ENCODE peak calls at places on chromosomes 13 and 19, in ten cellular contexts. One of them, this sample, is unnamed.

GRCh38 chr13:109700176-109700575 is 86.2 kb downstream of the IRS2 start:
- DNase-seq in Caco-2: no peak
- DNase-seq in foreskin keratinocyte: peak
- DNase-seq in BE2C: peak
- DNase-seq in cardiac fibroblast: peak
- DNase-seq in HL-60: peak
- DNase-seq in tibial nerve: peak
- DNase-seq in fibroblast of lung: peak
- DNase-seq in testis: peak
- DNase-seq in AG09319: peak
- DNase-seq in this sample: no peak

GRCh38 chr19:21611659-21612402 is 106.4 kb downstream of the ZNF429 start:
- DNase-seq in testis: no peak
- DNase-seq in tibial nerve: no peak
- DNase-seq in cardiac fibroblast: no peak
- DNase-seq in foreskin keratinocyte: no peak
- DNase-seq in Caco-2: no peak
- DNase-seq in fibroblast of lung: no peak
- DNase-seq in HL-60: no peak
- DNase-seq in BE2C: no peak
- DNase-seq in AG09319: no peak
- DNase-seq in this sample: no peak

GRCh38 chr13:106348032-106348431 is 187.4 kb downstream of the EFNB2 start:
- DNase-seq in fibroblast of lung: peak
- DNase-seq in AG09319: no peak
- DNase-seq in testis: no peak
- DNase-seq in tibial nerve: no peak
- DNase-seq in BE2C: no peak
- DNase-seq in HL-60: no peak
- DNase-seq in cardiac fibroblast: peak
- DNase-seq in Caco-2: no peak
- DNase-seq in foreskin keratinocyte: peak
- DNase-seq in this sample: no peak

GRCh38 chr19:39709026-39709872 is 5.0 kb downstream of the LGALS14 start:
- DNase-seq in Caco-2: no peak
- DNase-seq in tibial nerve: no peak
- DNase-seq in testis: no peak
- DNase-seq in BE2C: no peak
- DNase-seq in cardiac fibroblast: no peak
- DNase-seq in fibroblast of lung: no peak
- DNase-seq in HL-60: no peak
- DNase-seq in foreskin keratinocyte: peak
- DNase-seq in AG09319: no peak
- DNase-seq in this sample: no peak

GRCh38 chr13:66618702-66619101 is 611.4 kb downstream of the PCDH9 start:
- DNase-seq in Caco-2: no peak
- DNase-seq in tibial nerve: no peak
- DNase-seq in BE2C: no peak
- DNase-seq in testis: no peak
- DNase-seq in fibroblast of lung: peak
- DNase-seq in cardiac fibroblast: peak
- DNase-seq in AG09319: no peak
- DNase-seq in HL-60: no peak
- DNase-seq in foreskin keratinocyte: no peak
- DNase-seq in this sample: peak

GRCh38 chr19:52891336-52891735 is 6.1 kb downstream of the ZNF320 start:
- DNase-seq in testis: no peak
- DNase-seq in BE2C: no peak
- DNase-seq in HL-60: no peak
- DNase-seq in AG09319: no peak
- DNase-seq in foreskin keratinocyte: no peak
- DNase-seq in cardiac fibroblast: no peak
- DNase-seq in fibroblast of lung: no peak
- DNase-seq in Caco-2: no peak
- DNase-seq in tibial nerve: no peak
- DNase-seq in this sample: no peak

GRCh38 chr19:30085394-30085793 is 143.4 kb downstream of the URI1 start:
- DNase-seq in Caco-2: no peak
- DNase-seq in AG09319: no peak
- DNase-seq in fibroblast of lung: peak
- DNase-seq in tibial nerve: no peak
- DNase-seq in BE2C: peak
- DNase-seq in cardiac fibroblast: no peak
- DNase-seq in testis: peak
- DNase-seq in HL-60: no peak
- DNase-seq in foreskin keratinocyte: no peak
- DNase-seq in this sample: no peak

GRCh38 chr13:36712785-36713184 is 39.0 kb downstream of the SERTM1 start:
- DNase-seq in tibial nerve: no peak
- DNase-seq in cardiac fibroblast: peak
- DNase-seq in AG09319: peak
- DNase-seq in HL-60: no peak
- DNase-seq in Caco-2: no peak
- DNase-seq in fibroblast of lung: peak
- DNase-seq in BE2C: peak
- DNase-seq in foreskin keratinocyte: no peak
- DNase-seq in testis: peak
- DNase-seq in this sample: no peak

GRCh38 chr13:40639226-40639681 is 27.2 kb downstream of the FOXO1 start:
- DNase-seq in Caco-2: no peak
- DNase-seq in BE2C: no peak
- DNase-seq in AG09319: no peak
- DNase-seq in HL-60: no peak
- DNase-seq in foreskin keratinocyte: no peak
- DNase-seq in testis: no peak
- DNase-seq in tibial nerve: no peak
- DNase-seq in fibroblast of lung: no peak
- DNase-seq in cardiac fibroblast: peak
- DNase-seq in this sample: no peak

GRCh38 chr13:97254809-97255208 is 32.7 kb downstream of the MBNL2 start:
- DNase-seq in HL-60: no peak
- DNase-seq in BE2C: no peak
- DNase-seq in cardiac fibroblast: no peak
- DNase-seq in tibial nerve: no peak
- DNase-seq in Caco-2: no peak
- DNase-seq in foreskin keratinocyte: peak
- DNase-seq in testis: no peak
- DNase-seq in fibroblast of lung: peak
- DNase-seq in AG09319: no peak
- DNase-seq in this sample: no peak

GRCh38 chr13:44573790-44574465 is 2.2 kb downstream of the TSC22D1 start:
- DNase-seq in Caco-2: no peak
- DNase-seq in tibial nerve: no peak
- DNase-seq in AG09319: no peak
- DNase-seq in BE2C: peak
- DNase-seq in foreskin keratinocyte: no peak
- DNase-seq in fibroblast of lung: peak
- DNase-seq in HL-60: no peak
- DNase-seq in cardiac fibroblast: peak
- DNase-seq in testis: no peak
- DNase-seq in this sample: no peak

GRCh38 chr13:94674609-94675348 is 37.6 kb downstream of the SOX21 start:
- DNase-seq in HL-60: peak
- DNase-seq in AG09319: peak
- DNase-seq in cardiac fibroblast: peak
- DNase-seq in fibroblast of lung: peak
- DNase-seq in tibial nerve: peak
- DNase-seq in BE2C: peak
- DNase-seq in Caco-2: peak
- DNase-seq in testis: peak
- DNase-seq in foreskin keratinocyte: no peak
- DNase-seq in this sample: peak

GRCh38 chr19:33055718-33056117 is 9.0 kb downstream of the RHPN2 start:
- DNase-seq in HL-60: no peak
- DNase-seq in BE2C: no peak
- DNase-seq in fibroblast of lung: peak
- DNase-seq in tibial nerve: no peak
- DNase-seq in testis: no peak
- DNase-seq in Caco-2: no peak
- DNase-seq in AG09319: no peak
- DNase-seq in foreskin keratinocyte: no peak
- DNase-seq in cardiac fibroblast: peak
- DNase-seq in this sample: no peak

DNA sequence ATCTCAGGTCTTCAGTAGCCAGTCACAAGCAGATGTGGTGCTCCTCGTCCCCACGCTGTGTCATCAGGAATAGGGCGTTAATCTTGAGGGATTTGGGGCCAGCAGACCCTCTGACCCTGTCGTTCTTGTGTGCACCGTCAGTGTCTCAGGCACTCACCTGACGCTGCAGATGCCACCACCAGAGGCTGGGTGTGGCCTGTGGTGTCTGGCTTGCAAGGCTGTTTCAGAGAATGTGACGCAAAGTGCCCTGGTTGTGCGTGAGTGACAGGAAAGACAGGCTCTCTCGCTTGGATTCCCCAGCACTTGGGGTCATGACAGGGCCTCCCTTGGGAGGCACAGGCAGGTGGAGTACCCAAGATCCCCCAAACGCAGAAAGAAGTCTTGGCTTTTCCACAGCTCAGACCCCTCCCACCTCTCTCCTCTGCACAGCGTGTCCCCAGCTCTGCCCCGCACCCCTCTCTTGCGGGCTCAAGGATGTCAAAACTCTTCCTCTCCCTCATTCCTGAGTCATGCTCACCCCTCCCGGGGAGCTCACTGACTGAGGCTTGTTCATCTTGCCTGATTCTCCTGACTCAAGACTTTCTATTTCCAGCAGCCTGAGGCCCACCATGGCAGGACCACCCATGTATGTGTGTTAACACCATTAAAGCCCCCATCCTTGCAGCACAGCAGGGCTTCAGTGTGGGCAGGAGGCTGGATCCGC is 21.0 kb downstream of the DHX34 start:
- DNase-seq in cardiac fibroblast: peak
- DNase-seq in HL-60: peak
- DNase-seq in BE2C: no peak
- DNase-seq in testis: no peak
- DNase-seq in foreskin keratinocyte: no peak
- DNase-seq in tibial nerve: no peak
- DNase-seq in fibroblast of lung: peak
- DNase-seq in Caco-2: no peak
- DNase-seq in AG09319: no peak
- DNase-seq in this sample: no peak
- TF ChIP-seq CTCF in cardiac fibroblast: no peak
- TF ChIP-seq CTCF in HL-60: no peak
- TF ChIP-seq CTCF in BE2C: no peak
- TF ChIP-seq CTCF in testis: no peak
- TF ChIP-seq CTCF in foreskin keratinocyte: no peak
- TF ChIP-seq CTCF in tibial nerve: no peak
- TF ChIP-seq CTCF in fibroblast of lung: no peak
- TF ChIP-seq CTCF in Caco-2: no peak
- TF ChIP-seq CTCF in AG09319: no peak
- TF ChIP-seq CTCF in this sample: no peak

DNA sequence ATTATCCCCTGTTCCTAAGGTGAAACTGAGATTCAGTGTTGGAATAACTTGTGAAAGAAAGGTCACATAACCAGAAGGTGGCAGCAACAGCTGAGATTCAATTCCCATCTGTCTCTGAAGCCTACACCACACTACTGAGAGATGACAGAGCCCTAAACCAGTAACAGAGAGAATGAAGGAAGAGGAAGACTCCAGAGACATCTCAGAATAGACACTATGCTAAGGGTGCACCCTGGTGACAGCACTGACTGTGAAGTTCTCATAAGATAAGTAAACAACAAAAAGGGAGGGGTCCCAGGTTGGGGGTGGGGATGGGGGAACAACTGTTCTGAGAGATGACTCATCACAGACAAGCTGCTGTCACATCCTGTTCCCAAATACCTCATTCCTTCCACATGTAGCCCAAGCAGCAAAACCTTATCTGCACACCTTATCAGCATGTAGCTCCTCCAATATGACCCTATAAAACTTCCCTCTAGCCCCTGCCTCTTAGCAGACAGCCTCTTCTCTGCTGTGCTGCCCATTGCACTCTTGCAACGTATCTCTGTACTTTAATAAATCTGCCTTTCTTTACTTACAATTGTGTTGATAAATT is 46.5 kb downstream of the UTP14C start:
- DNase-seq in cardiac fibroblast: peak
- DNase-seq in testis: no peak
- DNase-seq in Caco-2: no peak
- DNase-seq in HL-60: no peak
- DNase-seq in BE2C: no peak
- DNase-seq in tibial nerve: no peak
- DNase-seq in fibroblast of lung: peak
- DNase-seq in foreskin keratinocyte: peak
- DNase-seq in AG09319: no peak
- DNase-seq in this sample: no peak
- TF ChIP-seq CTCF in cardiac fibroblast: peak
- TF ChIP-seq CTCF in testis: no peak
- TF ChIP-seq CTCF in Caco-2: no peak
- TF ChIP-seq CTCF in HL-60: no peak
- TF ChIP-seq CTCF in BE2C: peak
- TF ChIP-seq CTCF in tibial nerve: no peak
- TF ChIP-seq CTCF in fibroblast of lung: no peak
- TF ChIP-seq CTCF in foreskin keratinocyte: peak
- TF ChIP-seq CTCF in AG09319: peak
- TF ChIP-seq CTCF in this sample: no peak

GRCh38 chr13:38866649-38867048 is 124.0 kb downstream of the STOML3 start:
- DNase-seq in fibroblast of lung: no peak
- DNase-seq in BE2C: no peak
- DNase-seq in Caco-2: no peak
- DNase-seq in cardiac fibroblast: no peak
- DNase-seq in foreskin keratinocyte: no peak
- DNase-seq in testis: no peak
- DNase-seq in tibial nerve: no peak
- DNase-seq in HL-60: no peak
- DNase-seq in AG09319: no peak
- DNase-seq in this sample: no peak
- TF ChIP-seq CTCF in fibroblast of lung: no peak
- TF ChIP-seq CTCF in BE2C: no peak
- TF ChIP-seq CTCF in Caco-2: no peak
- TF ChIP-seq CTCF in cardiac fibroblast: no peak
- TF ChIP-seq CTCF in foreskin keratinocyte: peak
- TF ChIP-seq CTCF in testis: no peak
- TF ChIP-seq CTCF in tibial nerve: no peak
- TF ChIP-seq CTCF in HL-60: no peak
- TF ChIP-seq CTCF in AG09319: no peak
- TF ChIP-seq CTCF in this sample: no peak

DNA sequence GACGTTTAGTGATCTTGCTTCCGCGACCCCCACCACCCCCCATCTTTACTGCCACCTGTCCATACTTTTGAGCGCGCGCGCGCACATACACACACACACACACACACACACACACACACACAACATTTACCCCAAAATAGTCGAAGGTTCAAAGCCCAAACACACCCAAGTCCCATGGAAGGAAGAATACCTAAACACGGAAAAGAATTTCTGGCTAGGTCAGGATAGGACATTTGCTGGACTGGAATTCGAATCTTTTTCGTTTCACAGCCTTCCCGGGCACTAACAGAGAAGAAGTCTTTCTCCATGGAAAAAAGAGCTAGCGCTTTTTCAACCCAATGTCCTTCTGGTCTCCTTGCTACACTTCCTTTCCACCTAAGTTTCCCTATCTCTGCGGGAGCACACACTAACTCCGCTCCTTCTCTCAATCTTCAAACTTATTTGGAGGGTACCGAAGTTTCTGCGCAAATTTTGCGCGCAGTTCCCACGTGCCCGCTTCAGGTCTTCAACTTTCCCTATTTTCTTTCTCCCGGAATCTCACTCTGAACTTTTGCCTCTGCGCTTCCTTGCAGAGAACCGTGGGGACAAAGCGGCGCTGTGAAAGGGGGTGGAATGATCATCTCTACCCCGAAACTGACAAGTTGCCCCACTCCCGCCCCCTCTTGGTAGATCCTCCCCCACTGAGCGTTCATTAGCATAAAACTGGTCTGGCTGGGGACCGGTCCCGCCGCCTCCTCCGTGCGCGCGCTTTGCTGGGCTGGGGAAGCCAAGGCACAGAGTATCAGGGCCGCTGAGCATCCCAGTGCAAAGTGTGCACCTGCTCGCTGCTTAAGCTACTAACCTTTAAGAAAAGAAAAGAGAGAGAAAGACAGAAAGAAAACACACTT is 2.7 kb downstream of the DACH1 start:
- DNase-seq in Caco-2: no peak
- DNase-seq in AG09319: no peak
- DNase-seq in testis: peak
- DNase-seq in HL-60: peak
- DNase-seq in BE2C: peak
- DNase-seq in foreskin keratinocyte: no peak
- DNase-seq in cardiac fibroblast: peak
- DNase-seq in fibroblast of lung: peak
- DNase-seq in tibial nerve: peak
- DNase-seq in this sample: peak
- TF ChIP-seq CTCF in Caco-2: no peak
- TF ChIP-seq CTCF in AG09319: no peak
- TF ChIP-seq CTCF in testis: no peak
- TF ChIP-seq CTCF in HL-60: no peak
- TF ChIP-seq CTCF in BE2C: peak
- TF ChIP-seq CTCF in foreskin keratinocyte: no peak
- TF ChIP-seq CTCF in cardiac fibroblast: no peak
- TF ChIP-seq CTCF in fibroblast of lung: no peak
- TF ChIP-seq CTCF in tibial nerve: no peak
- TF ChIP-seq CTCF in this sample: no peak

This sample was measured in GM20000.